ENCODE peak calls at places on chromosomes 4 and X, in ten cellular contexts. One of them, this sample, is unnamed. For H3K27me3, the result is how much of the 10 kb centered on the place peaks cover.

GRCh38 chr4:186472948-186473347 is 82.4 kb downstream of the MTNR1A start:
- DNase-seq in DND-41: no peak
- DNase-seq in AG04450: peak
- DNase-seq in right lobe of liver: no peak
- DNase-seq in tibial nerve: no peak
- DNase-seq in IMR-90: peak
- DNase-seq in tibial artery: no peak
- DNase-seq in heart right ventricle: no peak
- DNase-seq in HL-60: no peak
- DNase-seq in mammary epithelial cell: peak
- DNase-seq in this sample: no peak

GRCh38 chr4:23333946-23334878 is 555.6 kb downstream of the PPARGC1A start:
- DNase-seq in DND-41: peak
- DNase-seq in AG04450: peak
- DNase-seq in right lobe of liver: no peak
- DNase-seq in tibial nerve: peak
- DNase-seq in IMR-90: peak
- DNase-seq in tibial artery: no peak
- DNase-seq in heart right ventricle: peak
- DNase-seq in HL-60: peak
- DNase-seq in mammary epithelial cell: peak
- DNase-seq in this sample: peak

GRCh38 chr4:77510367-77510766 is 95.3 kb upstream of the CXCL13 start:
- DNase-seq in DND-41: no peak
- DNase-seq in AG04450: no peak
- DNase-seq in right lobe of liver: no peak
- DNase-seq in tibial nerve: no peak
- DNase-seq in IMR-90: no peak
- DNase-seq in tibial artery: no peak
- DNase-seq in heart right ventricle: no peak
- DNase-seq in HL-60: no peak
- DNase-seq in mammary epithelial cell: no peak
- DNase-seq in this sample: no peak

GRCh38 chr4:93832097-93832496 is 3.5 kb downstream of the ATOH1 start:
- DNase-seq in DND-41: no peak
- DNase-seq in AG04450: no peak
- DNase-seq in right lobe of liver: no peak
- DNase-seq in tibial nerve: no peak
- DNase-seq in IMR-90: no peak
- DNase-seq in tibial artery: no peak
- DNase-seq in heart right ventricle: no peak
- DNase-seq in HL-60: no peak
- DNase-seq in mammary epithelial cell: no peak
- DNase-seq in this sample: no peak

GRCh38 chr4:74283614-74284013 is 24.7 kb upstream of the EPGN start:
- DNase-seq in DND-41: no peak
- DNase-seq in AG04450: no peak
- DNase-seq in right lobe of liver: no peak
- DNase-seq in tibial nerve: no peak
- DNase-seq in IMR-90: peak
- DNase-seq in tibial artery: no peak
- DNase-seq in heart right ventricle: no peak
- DNase-seq in HL-60: no peak
- DNase-seq in mammary epithelial cell: peak
- DNase-seq in this sample: no peak

GRCh38 chrX:32538554-32538953 is 672.8 kb downstream of the DMD start:
- DNase-seq in DND-41: no peak
- DNase-seq in AG04450: no peak
- DNase-seq in right lobe of liver: no peak
- DNase-seq in tibial nerve: no peak
- DNase-seq in IMR-90: no peak
- DNase-seq in tibial artery: no peak
- DNase-seq in heart right ventricle: no peak
- DNase-seq in HL-60: no peak
- DNase-seq in mammary epithelial cell: no peak
- DNase-seq in this sample: no peak

GRCh38 chr4:185128272-185129119 is 14.6 kb upstream of the SLC25A4 start:
- DNase-seq in DND-41: no peak
- DNase-seq in AG04450: no peak
- DNase-seq in right lobe of liver: no peak
- DNase-seq in tibial nerve: no peak
- DNase-seq in IMR-90: no peak
- DNase-seq in tibial artery: no peak
- DNase-seq in heart right ventricle: peak
- DNase-seq in HL-60: no peak
- DNase-seq in mammary epithelial cell: peak
- DNase-seq in this sample: no peak

GRCh38 chr4:93444860-93445259 is 383.7 kb upstream of the ATOH1 start:
- DNase-seq in DND-41: no peak
- DNase-seq in AG04450: no peak
- DNase-seq in right lobe of liver: no peak
- DNase-seq in tibial nerve: no peak
- DNase-seq in IMR-90: peak
- DNase-seq in tibial artery: no peak
- DNase-seq in heart right ventricle: no peak
- DNase-seq in HL-60: no peak
- DNase-seq in mammary epithelial cell: no peak
- DNase-seq in this sample: no peak

DNA sequence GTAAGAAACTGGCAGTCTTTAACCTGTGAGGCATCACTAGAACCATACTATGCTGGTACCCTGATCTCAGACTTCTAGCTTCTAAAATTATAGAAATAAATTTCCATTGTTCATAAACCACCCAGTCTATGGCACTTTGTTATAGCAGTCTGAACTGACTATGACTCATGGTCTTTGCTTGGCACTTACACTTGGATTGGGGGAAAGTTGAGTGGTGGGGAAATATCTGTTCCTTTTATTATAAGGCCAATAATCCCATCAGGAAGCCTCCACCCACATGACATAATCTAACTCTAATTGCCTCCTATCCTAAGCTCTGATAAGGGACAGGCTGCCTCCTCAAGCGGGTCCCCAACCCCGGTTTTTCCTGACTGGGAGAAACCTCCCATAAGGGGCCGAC is 61.4 kb upstream of the PACRGL start:
- DNase-seq in DND-41: no peak
- DNase-seq in AG04450: no peak
- DNase-seq in right lobe of liver: no peak
- DNase-seq in tibial nerve: no peak
- DNase-seq in IMR-90: no peak
- DNase-seq in tibial artery: no peak
- DNase-seq in heart right ventricle: no peak
- DNase-seq in HL-60: no peak
- DNase-seq in mammary epithelial cell: no peak
- DNase-seq in this sample: no peak
- TF ChIP-seq CTCF in DND-41: no peak
- TF ChIP-seq CTCF in AG04450: no peak
- TF ChIP-seq CTCF in right lobe of liver: no peak
- TF ChIP-seq CTCF in tibial nerve: no peak
- TF ChIP-seq CTCF in IMR-90: no peak
- TF ChIP-seq CTCF in tibial artery: no peak
- TF ChIP-seq CTCF in heart right ventricle: no peak
- TF ChIP-seq CTCF in HL-60: no peak
- TF ChIP-seq CTCF in mammary epithelial cell: no peak
- TF ChIP-seq CTCF in this sample: no peak

DNA sequence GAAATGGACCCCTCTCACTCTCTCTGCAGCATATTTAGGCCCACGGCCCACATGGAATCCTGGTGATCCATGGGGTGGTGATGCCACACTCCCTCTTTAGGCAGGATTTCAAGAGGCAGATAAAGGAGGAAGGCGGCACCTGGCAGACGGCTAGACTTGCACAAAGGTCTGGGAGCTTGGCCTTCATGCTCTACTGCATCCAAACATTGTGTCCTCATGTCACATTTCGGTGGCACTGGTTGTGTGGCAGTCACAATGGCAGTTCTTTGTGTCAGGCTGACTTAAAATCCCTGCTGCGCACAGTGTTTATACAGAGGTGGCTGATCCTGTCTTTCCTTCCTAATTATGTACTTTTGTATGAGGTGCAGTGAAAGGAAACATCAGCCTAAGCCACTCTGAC is 147.3 kb downstream of the STK32B start:
- DNase-seq in DND-41: no peak
- DNase-seq in AG04450: no peak
- DNase-seq in right lobe of liver: no peak
- DNase-seq in tibial nerve: no peak
- DNase-seq in IMR-90: no peak
- DNase-seq in tibial artery: no peak
- DNase-seq in heart right ventricle: no peak
- DNase-seq in HL-60: no peak
- DNase-seq in mammary epithelial cell: no peak
- DNase-seq in this sample: no peak
- H3K27ac ChIP-seq in DND-41: no peak
- H3K27ac ChIP-seq in AG04450: no peak
- H3K27ac ChIP-seq in right lobe of liver: no peak
- H3K27ac ChIP-seq in tibial nerve: no peak
- H3K27ac ChIP-seq in IMR-90: no peak
- H3K27ac ChIP-seq in tibial artery: no peak
- H3K27ac ChIP-seq in heart right ventricle: no peak
- H3K27ac ChIP-seq in HL-60: no peak
- H3K27ac ChIP-seq in mammary epithelial cell: no peak
- H3K27ac ChIP-seq in this sample: no peak

GRCh38 chr4:5887011-5887360 is 5.9 kb downstream of the CRMP1 start:
- DNase-seq in DND-41: no peak
- DNase-seq in AG04450: no peak
- DNase-seq in right lobe of liver: no peak
- DNase-seq in tibial nerve: no peak
- DNase-seq in IMR-90: no peak
- DNase-seq in tibial artery: no peak
- DNase-seq in heart right ventricle: no peak
- DNase-seq in HL-60: no peak
- DNase-seq in mammary epithelial cell: no peak
- DNase-seq in this sample: no peak

GRCh38 chr4:5888706-5889696 is 3.9 kb downstream of the CRMP1 start:
- DNase-seq in DND-41: no peak
- DNase-seq in AG04450: no peak
- DNase-seq in right lobe of liver: no peak
- DNase-seq in tibial nerve: no peak
- DNase-seq in IMR-90: no peak
- DNase-seq in tibial artery: no peak
- DNase-seq in heart right ventricle: no peak
- DNase-seq in HL-60: no peak
- DNase-seq in mammary epithelial cell: no peak
- DNase-seq in this sample: no peak

GRCh38 chr4:5887361-5888221 is 5.3 kb downstream of the CRMP1 start:
- DNase-seq in DND-41: no peak
- DNase-seq in AG04450: no peak
- DNase-seq in right lobe of liver: no peak
- DNase-seq in tibial nerve: no peak
- DNase-seq in IMR-90: no peak
- DNase-seq in tibial artery: no peak
- DNase-seq in heart right ventricle: no peak
- DNase-seq in HL-60: no peak
- DNase-seq in mammary epithelial cell: no peak
- DNase-seq in this sample: no peak

GRCh38 chr4:5890063-5890727 is 2.7 kb downstream of the CRMP1 start:
- DNase-seq in DND-41: no peak
- DNase-seq in AG04450: no peak
- DNase-seq in right lobe of liver: no peak
- DNase-seq in tibial nerve: no peak
- DNase-seq in IMR-90: peak
- DNase-seq in tibial artery: no peak
- DNase-seq in heart right ventricle: peak
- DNase-seq in HL-60: no peak
- DNase-seq in mammary epithelial cell: no peak
- DNase-seq in this sample: no peak

DNA sequence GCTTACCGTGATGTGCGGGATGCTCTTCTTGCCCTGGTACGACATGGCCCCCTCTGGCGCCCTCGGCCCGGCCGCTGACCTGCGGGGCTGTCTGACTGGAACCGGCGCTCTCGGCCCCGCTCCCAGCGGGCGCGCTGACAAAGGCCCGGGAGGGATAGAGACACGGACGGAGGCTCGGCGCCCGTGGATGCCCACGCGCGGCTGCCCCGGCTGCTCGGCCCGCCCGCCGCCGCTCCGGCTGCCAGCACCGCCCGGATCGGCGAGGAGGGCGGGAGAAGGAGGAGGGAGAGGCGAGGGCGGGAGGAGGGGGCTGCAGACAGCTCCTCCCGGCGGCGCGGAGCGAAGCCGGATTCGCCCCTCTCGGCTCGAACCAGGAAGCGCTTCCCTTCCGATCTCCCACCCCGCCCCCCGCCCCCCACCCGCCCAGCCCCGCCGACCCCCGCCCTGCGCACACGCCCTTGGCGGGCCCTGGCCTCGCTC is 4.6 kb downstream of the CRMP1 start:
- DNase-seq in DND-41: no peak
- DNase-seq in AG04450: no peak
- DNase-seq in right lobe of liver: no peak
- DNase-seq in tibial nerve: no peak
- DNase-seq in IMR-90: no peak
- DNase-seq in tibial artery: no peak
- DNase-seq in heart right ventricle: no peak
- DNase-seq in HL-60: no peak
- DNase-seq in mammary epithelial cell: no peak
- DNase-seq in this sample: no peak
- H3K27me3 ChIP-seq in DND-41: under half
- H3K27me3 ChIP-seq in AG04450: half or more
- H3K27me3 ChIP-seq in right lobe of liver: under half
- H3K27me3 ChIP-seq in tibial nerve: half or more
- H3K27me3 ChIP-seq in IMR-90: under half
- H3K27me3 ChIP-seq in tibial artery: under half
- H3K27me3 ChIP-seq in heart right ventricle: half or more
- H3K27me3 ChIP-seq in HL-60: under half
- H3K27me3 ChIP-seq in mammary epithelial cell: half or more
- H3K27me3 ChIP-seq in this sample: half or more

GRCh38 chrX:128106630-128107029 is 54.4 kb upstream of the ACTRT1 start:
- DNase-seq in DND-41: no peak
- DNase-seq in AG04450: no peak
- DNase-seq in right lobe of liver: no peak
- DNase-seq in tibial nerve: no peak
- DNase-seq in IMR-90: no peak
- DNase-seq in tibial artery: no peak
- DNase-seq in heart right ventricle: no peak
- DNase-seq in HL-60: peak
- DNase-seq in mammary epithelial cell: no peak
- DNase-seq in this sample: no peak
- TF ChIP-seq CTCF in DND-41: peak
- TF ChIP-seq CTCF in AG04450: no peak
- TF ChIP-seq CTCF in right lobe of liver: peak
- TF ChIP-seq CTCF in tibial nerve: no peak
- TF ChIP-seq CTCF in IMR-90: no peak
- TF ChIP-seq CTCF in tibial artery: no peak
- TF ChIP-seq CTCF in heart right ventricle: no peak
- TF ChIP-seq CTCF in HL-60: no peak
- TF ChIP-seq CTCF in mammary epithelial cell: peak
- TF ChIP-seq CTCF in this sample: no peak

DNA sequence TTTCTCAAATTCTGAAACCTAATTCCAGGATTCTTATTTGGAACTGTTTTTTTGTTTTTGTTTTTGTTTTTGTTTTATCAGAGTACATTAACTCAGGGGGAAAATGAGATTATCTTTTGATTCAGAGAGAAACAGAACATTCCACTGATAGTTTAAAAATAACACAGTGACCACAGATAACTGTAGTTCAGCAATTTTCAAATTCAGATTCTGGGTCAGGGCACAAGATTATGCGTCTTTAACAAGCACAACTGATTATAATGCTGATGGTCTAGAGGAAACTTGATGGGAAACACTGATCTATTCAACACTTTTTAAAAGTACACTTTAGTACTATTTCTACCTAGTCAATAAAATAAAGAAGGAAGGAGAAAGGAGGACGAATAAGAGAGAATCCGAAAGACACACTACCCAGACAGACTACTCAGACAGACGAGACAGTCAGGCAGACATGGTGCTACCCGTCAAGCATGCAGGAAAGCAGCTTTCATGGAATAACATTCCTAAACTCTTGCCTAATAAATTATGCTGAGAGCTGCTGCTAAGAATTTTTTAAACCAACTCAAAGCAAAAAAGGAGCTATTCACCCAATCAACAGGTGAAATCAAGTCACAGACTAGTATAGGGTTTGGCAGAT is 59.0 kb downstream of the APBB2 start:
- DNase-seq in DND-41: no peak
- DNase-seq in AG04450: no peak
- DNase-seq in right lobe of liver: no peak
- DNase-seq in tibial nerve: no peak
- DNase-seq in IMR-90: peak
- DNase-seq in tibial artery: no peak
- DNase-seq in heart right ventricle: no peak
- DNase-seq in HL-60: no peak
- DNase-seq in mammary epithelial cell: no peak
- DNase-seq in this sample: peak
- H3K27ac ChIP-seq in DND-41: no peak
- H3K27ac ChIP-seq in AG04450: no peak
- H3K27ac ChIP-seq in right lobe of liver: no peak
- H3K27ac ChIP-seq in tibial nerve: peak
- H3K27ac ChIP-seq in IMR-90: no peak
- H3K27ac ChIP-seq in tibial artery: peak
- H3K27ac ChIP-seq in heart right ventricle: no peak
- H3K27ac ChIP-seq in HL-60: no peak
- H3K27ac ChIP-seq in mammary epithelial cell: peak
- H3K27ac ChIP-seq in this sample: peak